ENCODE peak calls at places on chromosome 10, in six cellular contexts. One of them, this sample, is unnamed.

GRCh38 chr10:48608279-48608681 is 3.4 kb upstream of the ARHGAP22 start:
- DNase-seq in AG04450: no peak
- DNase-seq in neural progenitor cell: peak
- DNase-seq in tibial artery: no peak
- DNase-seq in AG04449: no peak
- DNase-seq in H1: peak
- DNase-seq in this sample: peak

GRCh38 chr10:1153805-1154351 is 97.7 kb downstream of the WDR37 start:
- DNase-seq in AG04450: no peak
- DNase-seq in neural progenitor cell: peak
- DNase-seq in tibial artery: no peak
- DNase-seq in AG04449: no peak
- DNase-seq in H1: peak
- DNase-seq in this sample: peak

GRCh38 chr10:95493862-95494261 is 67.3 kb downstream of the SORBS1 start:
- DNase-seq in AG04450: no peak
- DNase-seq in neural progenitor cell: no peak
- DNase-seq in tibial artery: no peak
- DNase-seq in AG04449: no peak
- DNase-seq in H1: no peak
- DNase-seq in this sample: no peak

GRCh38 chr10:42932735-42933453 is 144.0 kb upstream of the RET start:
- DNase-seq in AG04450: no peak
- DNase-seq in neural progenitor cell: peak
- DNase-seq in tibial artery: no peak
- DNase-seq in AG04449: no peak
- DNase-seq in H1: peak
- DNase-seq in this sample: no peak

GRCh38 chr10:108465871-108466641 is 1301.5 kb upstream of the SORCS1 start:
- DNase-seq in AG04450: no peak
- DNase-seq in neural progenitor cell: peak
- DNase-seq in tibial artery: no peak
- DNase-seq in AG04449: no peak
- DNase-seq in H1: peak
- DNase-seq in this sample: peak

GRCh38 chr10:129855836-129856563 is 108.1 kb downstream of the EBF3 start:
- DNase-seq in AG04450: no peak
- DNase-seq in neural progenitor cell: no peak
- DNase-seq in tibial artery: no peak
- DNase-seq in AG04449: no peak
- DNase-seq in H1: no peak
- DNase-seq in this sample: no peak

GRCh38 chr10:24209946-24210491 is 1.1 kb downstream of the KIAA1217 start:
- DNase-seq in AG04450: no peak
- DNase-seq in neural progenitor cell: no peak
- DNase-seq in tibial artery: no peak
- DNase-seq in AG04449: peak
- DNase-seq in H1: no peak
- DNase-seq in this sample: no peak

GRCh38 chr10:114207349-114207748 is 28.2 kb downstream of the TDRD1 start:
- DNase-seq in AG04450: no peak
- DNase-seq in neural progenitor cell: no peak
- DNase-seq in tibial artery: no peak
- DNase-seq in AG04449: no peak
- DNase-seq in H1: no peak
- DNase-seq in this sample: no peak

GRCh38 chr10:117218654-117219053 is 21.4 kb downstream of the KCNK18 start:
- DNase-seq in AG04450: no peak
- DNase-seq in neural progenitor cell: peak
- DNase-seq in tibial artery: no peak
- DNase-seq in AG04449: no peak
- DNase-seq in H1: no peak
- DNase-seq in this sample: no peak

GRCh38 chr10:46247808-46248569 is 38.8 kb upstream of the ANTXRL start:
- DNase-seq in AG04450: no peak
- DNase-seq in neural progenitor cell: no peak
- DNase-seq in tibial artery: no peak
- DNase-seq in AG04449: no peak
- DNase-seq in H1: peak
- DNase-seq in this sample: peak

GRCh38 chr10:43846187-43846680 is 197.6 kb upstream of the ZNF32 start:
- DNase-seq in AG04450: no peak
- DNase-seq in neural progenitor cell: no peak
- DNase-seq in tibial artery: no peak
- DNase-seq in AG04449: no peak
- DNase-seq in H1: no peak
- DNase-seq in this sample: peak

GRCh38 chr10:64659311-64659710 is 1138.1 kb downstream of the REEP3 start:
- DNase-seq in AG04450: no peak
- DNase-seq in neural progenitor cell: no peak
- DNase-seq in tibial artery: no peak
- DNase-seq in AG04449: no peak
- DNase-seq in H1: no peak
- DNase-seq in this sample: no peak

GRCh38 chr10:37947526-37947925 is 28.9 kb downstream of the ZNF25 start:
- DNase-seq in AG04450: no peak
- DNase-seq in neural progenitor cell: no peak
- DNase-seq in tibial artery: no peak
- DNase-seq in AG04449: no peak
- DNase-seq in H1: no peak
- DNase-seq in this sample: no peak

GRCh38 chr10:61904711-61905445 is 3.4 kb downstream of the ARID5B start:
- DNase-seq in AG04450: no peak
- DNase-seq in neural progenitor cell: peak
- DNase-seq in tibial artery: no peak
- DNase-seq in AG04449: no peak
- DNase-seq in H1: no peak
- DNase-seq in this sample: no peak

DNA sequence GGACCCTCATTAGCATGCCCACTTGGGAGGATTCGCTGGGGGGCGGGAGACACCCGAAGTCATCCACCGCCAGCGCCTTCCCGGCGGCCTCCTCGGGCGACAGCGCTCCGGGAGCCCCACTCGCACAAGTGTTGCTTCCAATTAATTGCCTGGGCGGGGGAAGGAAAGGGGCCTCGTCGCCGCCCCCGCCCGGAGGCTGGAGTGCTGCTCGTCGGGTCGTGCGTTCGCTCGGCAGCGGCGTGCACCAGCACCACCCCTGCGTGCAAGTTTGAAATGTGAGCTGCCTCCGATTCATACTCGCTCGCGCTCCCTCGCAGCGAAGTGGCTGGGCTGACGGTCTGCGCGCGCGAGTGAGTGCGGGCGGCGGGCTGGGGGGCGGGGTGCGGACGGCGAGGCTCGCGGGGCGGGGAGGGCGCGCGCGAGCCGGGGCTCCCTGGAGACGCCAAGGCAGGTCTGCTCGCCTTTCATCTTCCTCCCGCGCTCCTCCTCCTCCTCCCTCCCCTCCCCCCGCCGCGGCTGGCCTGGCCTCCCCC is 104.6 kb upstream of the PPIF start:
- DNase-seq in AG04450: peak
- DNase-seq in neural progenitor cell: peak
- DNase-seq in tibial artery: peak
- DNase-seq in AG04449: no peak
- DNase-seq in H1: peak
- DNase-seq in this sample: no peak
- H3K4me3 ChIP-seq in AG04450: peak
- H3K4me3 ChIP-seq in neural progenitor cell: peak
- H3K4me3 ChIP-seq in tibial artery: peak
- H3K4me3 ChIP-seq in AG04449: peak
- H3K4me3 ChIP-seq in H1: peak
- H3K4me3 ChIP-seq in this sample: peak

DNA sequence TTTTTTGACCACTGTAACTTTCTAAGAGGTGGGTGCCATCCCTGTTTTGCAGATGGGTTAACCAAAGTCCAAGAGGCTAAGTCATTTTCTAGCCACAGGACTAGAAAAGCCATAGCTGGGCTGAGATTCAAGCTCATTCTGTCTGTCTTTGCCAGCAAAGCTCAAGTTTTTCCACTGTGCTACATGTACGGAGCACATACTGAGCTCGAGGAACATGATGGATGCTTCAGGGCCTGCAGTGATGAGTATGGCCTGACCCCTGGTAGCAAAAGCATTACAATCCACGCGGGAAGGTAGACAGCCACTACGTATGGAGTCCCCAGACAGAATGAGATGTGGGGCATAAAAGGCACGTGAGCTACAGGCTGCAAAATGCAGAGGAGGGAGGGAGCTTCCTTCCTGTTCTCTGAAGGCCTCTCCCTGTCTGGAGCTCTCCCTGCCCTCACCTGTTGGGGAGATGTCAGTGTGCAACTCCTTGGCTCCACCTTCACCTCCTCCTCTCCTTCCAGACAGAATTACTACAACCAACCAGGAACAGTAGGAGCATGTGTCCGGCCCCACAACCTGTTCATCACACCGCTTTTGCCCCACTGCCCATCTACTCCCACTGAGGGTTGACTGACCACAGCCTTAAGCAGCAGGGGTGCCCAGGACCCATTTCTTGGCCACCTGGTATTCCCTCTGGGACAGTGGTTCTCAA is 16.4 kb downstream of the ITPRIP start:
- DNase-seq in AG04450: no peak
- DNase-seq in neural progenitor cell: no peak
- DNase-seq in tibial artery: peak
- DNase-seq in AG04449: no peak
- DNase-seq in H1: no peak
- DNase-seq in this sample: no peak
- H3K4me3 ChIP-seq in AG04450: no peak
- H3K4me3 ChIP-seq in neural progenitor cell: no peak
- H3K4me3 ChIP-seq in tibial artery: no peak
- H3K4me3 ChIP-seq in AG04449: no peak
- H3K4me3 ChIP-seq in H1: peak
- H3K4me3 ChIP-seq in this sample: peak

GRCh38 chr10:6361869-6362268 is 159.1 kb downstream of the PFKFB3 start:
- DNase-seq in AG04450: no peak
- DNase-seq in neural progenitor cell: no peak
- DNase-seq in tibial artery: no peak
- DNase-seq in AG04449: no peak
- DNase-seq in H1: no peak
- DNase-seq in this sample: no peak

GRCh38 chr10:6362879-6363278 is 160.1 kb downstream of the PFKFB3 start:
- DNase-seq in AG04450: no peak
- DNase-seq in neural progenitor cell: no peak
- DNase-seq in tibial artery: no peak
- DNase-seq in AG04449: no peak
- DNase-seq in H1: no peak
- DNase-seq in this sample: no peak

GRCh38 chr10:6364893-6365292 is 162.2 kb downstream of the PFKFB3 start:
- DNase-seq in AG04450: no peak
- DNase-seq in neural progenitor cell: peak
- DNase-seq in tibial artery: no peak
- DNase-seq in AG04449: no peak
- DNase-seq in H1: no peak
- DNase-seq in this sample: no peak

GRCh38 chr10:6364283-6364682 is 161.6 kb downstream of the PFKFB3 start:
- DNase-seq in AG04450: no peak
- DNase-seq in neural progenitor cell: no peak
- DNase-seq in tibial artery: no peak
- DNase-seq in AG04449: no peak
- DNase-seq in H1: no peak
- DNase-seq in this sample: no peak

GRCh38 chr10:6363516-6363915 is 160.8 kb downstream of the PFKFB3 start:
- DNase-seq in AG04450: no peak
- DNase-seq in neural progenitor cell: no peak
- DNase-seq in tibial artery: no peak
- DNase-seq in AG04449: no peak
- DNase-seq in H1: no peak
- DNase-seq in this sample: no peak
- H3K4me3 ChIP-seq in AG04450: no peak
- H3K4me3 ChIP-seq in neural progenitor cell: no peak
- H3K4me3 ChIP-seq in tibial artery: no peak
- H3K4me3 ChIP-seq in AG04449: no peak
- H3K4me3 ChIP-seq in H1: no peak
- H3K4me3 ChIP-seq in this sample: no peak

GRCh38 chr10:69316313-69317059 is 38.2 kb downstream of the HK1 start:
- DNase-seq in AG04450: no peak
- DNase-seq in neural progenitor cell: no peak
- DNase-seq in tibial artery: peak
- DNase-seq in AG04449: no peak
- DNase-seq in H1: no peak
- DNase-seq in this sample: no peak

GRCh38 chr10:69318997-69319727 is 40.9 kb downstream of the HK1 start:
- DNase-seq in AG04450: no peak
- DNase-seq in neural progenitor cell: peak
- DNase-seq in tibial artery: peak
- DNase-seq in AG04449: no peak
- DNase-seq in H1: no peak
- DNase-seq in this sample: peak

GRCh38 chr10:69318087-69318996 is 40.0 kb downstream of the HK1 start:
- DNase-seq in AG04450: no peak
- DNase-seq in neural progenitor cell: peak
- DNase-seq in tibial artery: peak
- DNase-seq in AG04449: no peak
- DNase-seq in H1: peak
- DNase-seq in this sample: peak

GRCh38 chr10:69315610-69316312 is 37.5 kb downstream of the HK1 start:
- DNase-seq in AG04450: no peak
- DNase-seq in neural progenitor cell: no peak
- DNase-seq in tibial artery: no peak
- DNase-seq in AG04449: no peak
- DNase-seq in H1: no peak
- DNase-seq in this sample: no peak

GRCh38 chr10:69317175-69318086 is 39.1 kb downstream of the HK1 start:
- DNase-seq in AG04450: no peak
- DNase-seq in neural progenitor cell: no peak
- DNase-seq in tibial artery: no peak
- DNase-seq in AG04449: no peak
- DNase-seq in H1: no peak
- DNase-seq in this sample: no peak
- H3K4me3 ChIP-seq in AG04450: peak
- H3K4me3 ChIP-seq in neural progenitor cell: peak
- H3K4me3 ChIP-seq in tibial artery: peak
- H3K4me3 ChIP-seq in AG04449: peak
- H3K4me3 ChIP-seq in H1: peak
- H3K4me3 ChIP-seq in this sample: peak

GRCh38 chr10:113132651-113133088 is 182.6 kb downstream of the TCF7L2 start:
- DNase-seq in AG04450: no peak
- DNase-seq in neural progenitor cell: peak
- DNase-seq in tibial artery: no peak
- DNase-seq in AG04449: peak
- DNase-seq in H1: no peak
- DNase-seq in this sample: no peak

GRCh38 chr10:113131611-113132330 is 181.7 kb downstream of the TCF7L2 start:
- DNase-seq in AG04450: peak
- DNase-seq in neural progenitor cell: peak
- DNase-seq in tibial artery: peak
- DNase-seq in AG04449: peak
- DNase-seq in H1: no peak
- DNase-seq in this sample: no peak

GRCh38 chr10:113133497-113133896 is 183.4 kb downstream of the TCF7L2 start:
- DNase-seq in AG04450: peak
- DNase-seq in neural progenitor cell: no peak
- DNase-seq in tibial artery: no peak
- DNase-seq in AG04449: peak
- DNase-seq in H1: no peak
- DNase-seq in this sample: no peak

GRCh38 chr10:113138937-113139585 is 189.0 kb downstream of the TCF7L2 start:
- DNase-seq in AG04450: no peak
- DNase-seq in neural progenitor cell: no peak
- DNase-seq in tibial artery: no peak
- DNase-seq in AG04449: no peak
- DNase-seq in H1: no peak
- DNase-seq in this sample: no peak

GRCh38 chr10:113135025-113135424 is 185.0 kb downstream of the TCF7L2 start:
- DNase-seq in AG04450: no peak
- DNase-seq in neural progenitor cell: peak
- DNase-seq in tibial artery: no peak
- DNase-seq in AG04449: no peak
- DNase-seq in H1: peak
- DNase-seq in this sample: no peak
- H3K4me3 ChIP-seq in AG04450: no peak
- H3K4me3 ChIP-seq in neural progenitor cell: peak
- H3K4me3 ChIP-seq in tibial artery: no peak
- H3K4me3 ChIP-seq in AG04449: no peak
- H3K4me3 ChIP-seq in H1: no peak
- H3K4me3 ChIP-seq in this sample: no peak